ENCODE peak calls at places on chromosomes 2 and 18, in six cellular contexts. One of them, this sample, is unnamed.
A peak's percentile ranks its signal among the peaks of the same experiment; 100 is the strongest.

GRCh38 chr2:177281400-177282021 is 17.0 kb upstream of the NFE2L2 start:
- DNase-seq in GM12878: peak; percentile 64
- DNase-seq in WTC11: no peak
- DNase-seq in GM23338: no peak
- DNase-seq in H1: no peak
- DNase-seq in K562: no peak
- DNase-seq in this sample: no peak

GRCh38 chr2:39696838-39697237 is 31.1 kb downstream of the TMEM178A start:
- DNase-seq in H1: no peak
- DNase-seq in K562: no peak
- DNase-seq in GM23338: no peak
- DNase-seq in WTC11: no peak
- DNase-seq in GM12878: no peak
- DNase-seq in this sample: peak; percentile 12

GRCh38 chr18:48968412-48969215 is 17.8 kb upstream of the SMAD7 start:
- DNase-seq in GM12878: no peak
- DNase-seq in GM23338: peak; percentile 76
- DNase-seq in K562: no peak
- DNase-seq in WTC11: no peak
- DNase-seq in H1: no peak
- DNase-seq in this sample: no peak

GRCh38 chr2:120572226-120572625 is 163.4 kb upstream of the GLI2 start:
- DNase-seq in K562: no peak
- DNase-seq in GM23338: no peak
- DNase-seq in GM12878: no peak
- DNase-seq in H1: no peak
- DNase-seq in WTC11: no peak
- DNase-seq in this sample: no peak

GRCh38 chr2:221426929-221427328 is 145.2 kb downstream of the EPHA4 start:
- DNase-seq in WTC11: no peak
- DNase-seq in GM23338: no peak
- DNase-seq in K562: no peak
- DNase-seq in H1: no peak
- DNase-seq in GM12878: no peak
- DNase-seq in this sample: no peak

GRCh38 chr18:3605562-3606443 is 155.8 kb downstream of the TGIF1 start:
- DNase-seq in WTC11: no peak
- DNase-seq in GM23338: peak; percentile 42
- DNase-seq in K562: no peak
- DNase-seq in GM12878: no peak
- DNase-seq in H1: no peak
- DNase-seq in this sample: no peak

GRCh38 chr2:98294711-98295110 is 51.5 kb upstream of the CNGA3 start:
- DNase-seq in H1: no peak
- DNase-seq in GM12878: no peak
- DNase-seq in GM23338: no peak
- DNase-seq in WTC11: no peak
- DNase-seq in K562: no peak
- DNase-seq in this sample: no peak

GRCh38 chr2:127625146-127625943 is 20.6 kb upstream of the GPR17 start:
- DNase-seq in GM23338: no peak
- DNase-seq in GM12878: no peak
- DNase-seq in WTC11: no peak
- DNase-seq in H1: no peak
- DNase-seq in K562: no peak
- DNase-seq in this sample: no peak

GRCh38 chr2:148756292-148756975 is 111.9 kb downstream of the EPC2 start:
- DNase-seq in WTC11: no peak
- DNase-seq in H1: no peak
- DNase-seq in GM12878: no peak
- DNase-seq in GM23338: no peak
- DNase-seq in K562: no peak
- DNase-seq in this sample: peak; percentile 50

GRCh38 chr2:109374548-109375130 is 239.1 kb downstream of the SEPTIN10 start:
- DNase-seq in WTC11: no peak
- DNase-seq in GM23338: no peak
- DNase-seq in K562: no peak
- DNase-seq in H1: no peak
- DNase-seq in GM12878: no peak
- DNase-seq in this sample: no peak

GRCh38 chr2:167191588-167191987 is 303.3 kb downstream of the XIRP2 start:
- DNase-seq in WTC11: no peak
- DNase-seq in K562: no peak
- DNase-seq in GM23338: no peak
- DNase-seq in H1: no peak
- DNase-seq in GM12878: no peak
- DNase-seq in this sample: no peak

GRCh38 chr2:203533696-203534471 is 1.2 kb downstream of the RAPH1 start:
- DNase-seq in GM12878: no peak
- DNase-seq in H1: no peak
- DNase-seq in K562: peak; percentile 6
- DNase-seq in WTC11: no peak
- DNase-seq in GM23338: peak; percentile 33
- DNase-seq in this sample: no peak

GRCh38 chr2:187055463-187055862 is 206.5 kb upstream of the ZSWIM2 start:
- DNase-seq in K562: peak; percentile 11
- DNase-seq in GM23338: no peak
- DNase-seq in WTC11: no peak
- DNase-seq in GM12878: no peak
- DNase-seq in H1: no peak
- DNase-seq in this sample: peak; percentile 15

GRCh38 chr18:48670751-48671560 is 132.1 kb downstream of the CTIF start:
- DNase-seq in WTC11: no peak
- DNase-seq in H1: no peak
- DNase-seq in GM12878: no peak
- DNase-seq in K562: no peak
- DNase-seq in GM23338: no peak
- DNase-seq in this sample: no peak

DNA sequence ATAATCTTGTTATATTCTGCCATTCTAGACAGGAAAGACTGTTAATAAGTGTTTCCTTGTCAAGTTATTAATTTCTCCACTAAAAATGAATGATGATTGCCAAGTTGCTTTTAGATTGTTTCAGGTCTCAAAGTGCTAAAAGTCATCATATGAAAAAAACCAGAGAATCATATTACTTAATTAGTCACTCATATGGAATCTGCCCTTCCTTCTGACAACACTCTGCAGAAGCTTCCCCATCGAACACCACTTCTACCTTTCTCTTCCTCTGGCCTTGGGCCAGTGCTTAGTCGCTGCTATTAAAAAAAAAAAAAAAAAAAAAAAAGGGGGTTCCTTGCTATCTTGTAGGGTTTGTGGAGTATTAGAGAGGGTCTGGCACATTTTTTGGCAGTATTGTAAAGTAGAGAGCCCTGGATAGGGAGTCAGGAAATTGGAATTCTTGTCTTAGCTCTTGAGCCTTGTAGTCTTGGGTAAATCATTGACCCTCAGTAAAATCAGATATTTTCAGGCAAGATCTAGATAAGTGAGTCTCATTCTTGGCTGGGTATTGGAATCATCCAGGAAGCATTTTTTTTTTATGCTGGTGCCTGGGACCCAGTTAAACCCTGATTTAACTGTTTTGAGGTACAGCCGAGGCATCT is 141.7 kb upstream of the CCDC68 start:
- DNase-seq in K562: no peak
- DNase-seq in WTC11: no peak
- DNase-seq in GM12878: no peak
- DNase-seq in H1: no peak
- DNase-seq in GM23338: no peak
- DNase-seq in this sample: no peak
- TF ChIP-seq CREB1 in K562: no peak
- TF ChIP-seq CREB1 in WTC11: no peak
- TF ChIP-seq CREB1 in GM12878: no peak
- TF ChIP-seq CREB1 in H1: no peak
- TF ChIP-seq CREB1 in GM23338: no peak
- TF ChIP-seq CREB1 in this sample: no peak

DNA sequence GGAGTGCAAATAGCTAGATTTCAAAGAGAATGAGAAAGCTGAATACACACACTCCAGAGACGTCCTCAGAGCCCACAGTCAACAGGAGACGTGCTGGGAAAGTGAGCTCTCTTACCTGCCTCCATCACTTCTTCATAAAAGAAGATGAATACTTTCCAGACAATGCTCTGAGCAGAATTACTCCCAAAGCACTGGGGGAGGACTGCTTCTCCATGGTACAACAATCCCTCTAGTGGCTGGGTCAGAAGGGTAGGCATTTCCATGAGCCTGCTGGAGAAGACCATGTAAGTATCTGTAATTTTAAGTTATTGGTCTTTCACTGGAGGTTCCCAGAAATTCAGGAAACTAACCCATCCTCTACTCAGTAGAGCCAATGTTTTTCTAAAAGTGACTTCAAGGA is 190.3 kb downstream of the RBM43 start:
- DNase-seq in GM12878: no peak
- DNase-seq in WTC11: peak; percentile 20
- DNase-seq in H1: peak; percentile 9
- DNase-seq in K562: no peak
- DNase-seq in GM23338: peak; percentile 51
- DNase-seq in this sample: no peak
- TF ChIP-seq CREB1 in GM12878: no peak
- TF ChIP-seq CREB1 in WTC11: no peak
- TF ChIP-seq CREB1 in H1: no peak
- TF ChIP-seq CREB1 in K562: no peak
- TF ChIP-seq CREB1 in GM23338: no peak
- TF ChIP-seq CREB1 in this sample: no peak

GRCh38 chr18:59606193-59607175 is 90.7 kb downstream of the CCBE1 start:
- DNase-seq in GM12878: no peak
- DNase-seq in WTC11: no peak
- DNase-seq in GM23338: no peak
- DNase-seq in K562: no peak
- DNase-seq in H1: no peak
- DNase-seq in this sample: no peak
- TF ChIP-seq CREB1 in GM12878: no peak
- TF ChIP-seq CREB1 in WTC11: no peak
- TF ChIP-seq CREB1 in GM23338: no peak
- TF ChIP-seq CREB1 in K562: no peak
- TF ChIP-seq CREB1 in H1: no peak
- TF ChIP-seq CREB1 in this sample: no peak

GRCh38 chr2:159893439-159893838 is 95.4 kb upstream of the CD302 start:
- DNase-seq in GM12878: no peak
- DNase-seq in H1: no peak
- DNase-seq in K562: no peak
- DNase-seq in WTC11: no peak
- DNase-seq in GM23338: no peak
- DNase-seq in this sample: no peak

GRCh38 chr2:159897720-159898119 is 99.7 kb upstream of the CD302 start:
- DNase-seq in WTC11: no peak
- DNase-seq in GM23338: no peak
- DNase-seq in GM12878: no peak
- DNase-seq in K562: no peak
- DNase-seq in H1: no peak
- DNase-seq in this sample: no peak

GRCh38 chr2:159897081-159897480 is 99.1 kb upstream of the CD302 start:
- DNase-seq in GM23338: no peak
- DNase-seq in K562: no peak
- DNase-seq in H1: no peak
- DNase-seq in WTC11: no peak
- DNase-seq in GM12878: no peak
- DNase-seq in this sample: no peak

GRCh38 chr2:159894145-159894838 is 96.3 kb upstream of the CD302 start:
- DNase-seq in WTC11: no peak
- DNase-seq in GM12878: no peak
- DNase-seq in K562: no peak
- DNase-seq in GM23338: no peak
- DNase-seq in H1: no peak
- DNase-seq in this sample: no peak

GRCh38 chr2:159895258-159896209 is 97.5 kb upstream of the CD302 start:
- DNase-seq in GM12878: no peak
- DNase-seq in WTC11: no peak
- DNase-seq in H1: no peak
- DNase-seq in K562: no peak
- DNase-seq in GM23338: no peak
- DNase-seq in this sample: no peak
- TF ChIP-seq CREB1 in GM12878: peak; percentile 79
- TF ChIP-seq CREB1 in WTC11: no peak
- TF ChIP-seq CREB1 in H1: no peak
- TF ChIP-seq CREB1 in K562: no peak
- TF ChIP-seq CREB1 in GM23338: no peak
- TF ChIP-seq CREB1 in this sample: no peak

GRCh38 chr2:28382755-28383154 is 9.9 kb upstream of the FOSL2 start:
- DNase-seq in GM12878: no peak
- DNase-seq in K562: no peak
- DNase-seq in GM23338: no peak
- DNase-seq in WTC11: no peak
- DNase-seq in H1: no peak
- DNase-seq in this sample: no peak
- TF ChIP-seq CREB1 in GM12878: no peak
- TF ChIP-seq CREB1 in K562: no peak
- TF ChIP-seq CREB1 in GM23338: no peak
- TF ChIP-seq CREB1 in WTC11: no peak
- TF ChIP-seq CREB1 in H1: no peak
- TF ChIP-seq CREB1 in this sample: no peak

GRCh38 chr2:60042023-60042422 is 511.4 kb downstream of the BCL11A start:
- DNase-seq in K562: no peak
- DNase-seq in H1: no peak
- DNase-seq in WTC11: no peak
- DNase-seq in GM23338: no peak
- DNase-seq in GM12878: no peak
- DNase-seq in this sample: no peak
- TF ChIP-seq CREB1 in K562: no peak
- TF ChIP-seq CREB1 in H1: no peak
- TF ChIP-seq CREB1 in WTC11: no peak
- TF ChIP-seq CREB1 in GM23338: no peak
- TF ChIP-seq CREB1 in GM12878: no peak
- TF ChIP-seq CREB1 in this sample: no peak

GRCh38 chr18:36736094-36736493 is 92.7 kb downstream of the TPGS2 start:
- DNase-seq in K562: no peak
- DNase-seq in H1: no peak
- DNase-seq in GM12878: no peak
- DNase-seq in GM23338: no peak
- DNase-seq in WTC11: no peak
- DNase-seq in this sample: no peak

GRCh38 chr18:36737321-36737720 is 91.5 kb downstream of the TPGS2 start:
- DNase-seq in GM23338: no peak
- DNase-seq in K562: no peak
- DNase-seq in H1: no peak
- DNase-seq in GM12878: no peak
- DNase-seq in WTC11: no peak
- DNase-seq in this sample: no peak

GRCh38 chr18:36734589-36734988 is 94.2 kb downstream of the TPGS2 start:
- DNase-seq in GM23338: no peak
- DNase-seq in K562: no peak
- DNase-seq in GM12878: no peak
- DNase-seq in H1: no peak
- DNase-seq in WTC11: no peak
- DNase-seq in this sample: no peak

GRCh38 chr18:36733150-36733549 is 95.7 kb downstream of the TPGS2 start:
- DNase-seq in GM23338: peak; percentile 20
- DNase-seq in WTC11: no peak
- DNase-seq in K562: no peak
- DNase-seq in H1: no peak
- DNase-seq in GM12878: no peak
- DNase-seq in this sample: no peak

GRCh38 chr18:36735130-36735529 is 93.7 kb downstream of the TPGS2 start:
- DNase-seq in K562: no peak
- DNase-seq in WTC11: no peak
- DNase-seq in H1: no peak
- DNase-seq in GM23338: no peak
- DNase-seq in GM12878: no peak
- DNase-seq in this sample: no peak
- TF ChIP-seq CREB1 in K562: no peak
- TF ChIP-seq CREB1 in WTC11: no peak
- TF ChIP-seq CREB1 in H1: no peak
- TF ChIP-seq CREB1 in GM23338: no peak
- TF ChIP-seq CREB1 in GM12878: no peak
- TF ChIP-seq CREB1 in this sample: no peak